ENCODE peak calls at places on chromosomes 1 and 21, in nine cellular contexts. O, L, X, F, Z, S, M, Q and E are unnamed samples.

GRCh38 chr1:3763351-3764125 is 9.0 kb upstream of the SMIM1 start:
- DNase-seq in X (no peak), Q (no peak), M (no peak), F (no peak), L (no peak), S (no peak), Z (no peak), O (no peak), E (no peak)

GRCh38 chr1:109470245-109470644 is 3.9 kb downstream of the SYPL2 start:
- DNase-seq in L (no peak), O (no peak), Q (no peak), S (no peak), F (no peak), Z (no peak), M (no peak), X (no peak), E (no peak)

GRCh38 chr1:226579781-226580323 is 31.3 kb downstream of the STUM start:
- DNase-seq in L (no peak), Q (no peak), O (no peak), M (no peak), S (no peak), Z (no peak), X (no peak), F (no peak), E (no peak)

GRCh38 chr1:53145942-53146708 is 3.7 kb upstream of the SLC1A7 start:
- DNase-seq in Z (no peak), O (peak; percentile 99), M (no peak), Q (peak; percentile 94), L (peak; percentile 96), F (no peak), S (peak; percentile 68), X (no peak), E (peak; percentile 99)

GRCh38 chr1:22975694-22976093 is 3.0 kb upstream of the LACTBL1 start:
- DNase-seq in M (no peak), Z (no peak), X (peak; percentile 29), L (no peak), Q (no peak), F (no peak), S (no peak), O (peak; percentile 39), E (peak; percentile 57)

GRCh38 chr1:161398900-161399256 is 31.2 kb upstream of the CFAP126 start:
- DNase-seq in X (no peak), S (no peak), O (no peak), Q (no peak), L (no peak), F (no peak), M (no peak), Z (no peak), E (no peak)

GRCh38 chr1:225447649-225448048 is 19.8 kb upstream of the LBR start:
- DNase-seq in Q (no peak), L (no peak), O (no peak), X (no peak), F (no peak), Z (no peak), S (no peak), M (no peak), E (peak; percentile 58)

GRCh38 chr1:107896946-107897345 is 68.0 kb downstream of the VAV3 start:
- DNase-seq in Q (no peak), O (no peak), Z (peak; percentile 79), M (no peak), X (peak; percentile 73), L (no peak), F (no peak), S (no peak), E (no peak)

GRCh38 chr1:230518511-230518910 is 92.4 kb upstream of the PGBD5 start:
- DNase-seq in M (peak; percentile 71), Z (no peak), F (no peak), L (no peak), O (no peak), X (no peak), Q (no peak), S (no peak), E (no peak)

GRCh38 chr1:215082532-215083407 is at the start of gene KCNK2:
- DNase-seq in F (no peak), X (no peak), M (peak; percentile 75), Q (peak; percentile 29), L (peak; percentile 7), O (peak; percentile 28), S (no peak), Z (no peak), E (peak; percentile 78)

GRCh38 chr1:82813351-82813750 is 1012.6 kb downstream of the ADGRL2 start:
- DNase-seq in Z (no peak), M (no peak), S (no peak), F (no peak), O (no peak), X (no peak), L (no peak), Q (no peak), E (no peak)

GRCh38 chr1:204894031-204894430 is 23.4 kb downstream of the NFASC start:
- DNase-seq in X (no peak), S (no peak), O (peak; percentile 37), F (no peak), L (no peak), Z (no peak), Q (no peak), M (no peak), E (peak; percentile 62)

GRCh38 chr21:43866659-43867331 is 1.8 kb downstream of the AGPAT3 start:
- DNase-seq in Z (no peak), M (no peak), F (peak; percentile 85), O (peak; percentile 46), Q (peak; percentile 80), S (no peak), X (no peak), L (no peak), E (no peak)

GRCh38 chr1:201254625-201255469 is 28.5 kb upstream of the PKP1 start:
- DNase-seq in Q (peak; percentile 69), O (peak; percentile 98), Z (peak; percentile 50), F (peak; percentile 57), S (peak; percentile 27), L (peak; percentile 77), M (peak; percentile 71), X (peak; percentile 78), E (peak; percentile 48)

GRCh38 chr1:212667223-212668139 is 32.2 kb downstream of the BATF3 start:
- DNase-seq in L (peak; percentile 70), Q (peak; percentile 64), S (peak; percentile 10), M (peak; percentile 39), F (no peak), O (peak; percentile 98), Z (peak; percentile 35), X (peak; percentile 77), E (peak; percentile 98)

GRCh38 chr1:185297986-185298385 is 19.1 kb downstream of the IVNS1ABP start:
- DNase-seq in M (no peak), Z (no peak), X (no peak), F (no peak), S (no peak), O (no peak), L (no peak), Q (no peak), E (peak; percentile 37)

GRCh38 chr1:231522931-231523642 is 5.4 kb upstream of the TSNAX start:
- DNase-seq in M (no peak), F (no peak), L (no peak), O (no peak), Z (no peak), X (no peak), S (no peak), Q (no peak), E (no peak)
- H3K9me2 ChIP-seq in M (no peaks in the 10 kb centered on the region), F (no peaks in the 10 kb centered on the region), L (no peaks in the 10 kb centered on the region), O (no peaks in the 10 kb centered on the region), Z (no peaks in the 10 kb centered on the region), X (no peaks in the 10 kb centered on the region), S (no peaks in the 10 kb centered on the region), Q (no peaks in the 10 kb centered on the region), E (no peaks in the 10 kb centered on the region)

GRCh38 chr1:196567238-196567637 is 41.0 kb downstream of the KCNT2 start:
- DNase-seq in O (no peak), Q (no peak), F (no peak), L (no peak), M (no peak), Z (no peak), X (no peak), S (no peak), E (no peak)

GRCh38 chr1:196577386-196577785 is 30.9 kb downstream of the KCNT2 start:
- DNase-seq in Q (no peak), L (no peak), M (peak; percentile 64), S (no peak), Z (no peak), F (no peak), X (no peak), O (no peak), E (no peak)

DNA sequence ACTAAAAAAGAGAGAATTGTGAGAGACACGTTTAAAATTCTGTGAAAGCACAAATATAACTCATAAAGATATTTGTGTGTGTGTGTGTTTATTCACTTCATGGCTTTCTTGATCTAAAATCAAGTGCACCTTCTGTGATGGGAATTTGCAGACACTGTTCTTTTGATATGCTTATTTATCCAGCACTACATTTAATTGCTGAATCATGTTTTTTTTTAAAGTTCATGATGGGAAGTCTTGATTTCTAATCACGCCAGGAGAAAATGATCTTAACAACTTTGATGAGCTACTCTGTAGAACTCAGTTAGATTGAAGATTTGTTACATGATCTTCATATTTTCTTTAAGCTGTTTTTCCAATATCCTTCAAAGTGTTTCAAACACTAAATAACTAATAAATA is 35.0 kb downstream of the KCNT2 start:
- DNase-seq in O (no peak), X (no peak), M (no peak), L (no peak), Z (no peak), S (no peak), Q (no peak), F (no peak), E (no peak)
- H3K9me2 ChIP-seq in O (no peaks in the 10 kb centered on the region), X (no peaks in the 10 kb centered on the region), M (peaks cover 6% of the 10 kb centered on the region), L (no peaks in the 10 kb centered on the region), Z (no peaks in the 10 kb centered on the region), S (no peaks in the 10 kb centered on the region), Q (no peaks in the 10 kb centered on the region), F (no peaks in the 10 kb centered on the region), E (no peaks in the 10 kb centered on the region)

DNA sequence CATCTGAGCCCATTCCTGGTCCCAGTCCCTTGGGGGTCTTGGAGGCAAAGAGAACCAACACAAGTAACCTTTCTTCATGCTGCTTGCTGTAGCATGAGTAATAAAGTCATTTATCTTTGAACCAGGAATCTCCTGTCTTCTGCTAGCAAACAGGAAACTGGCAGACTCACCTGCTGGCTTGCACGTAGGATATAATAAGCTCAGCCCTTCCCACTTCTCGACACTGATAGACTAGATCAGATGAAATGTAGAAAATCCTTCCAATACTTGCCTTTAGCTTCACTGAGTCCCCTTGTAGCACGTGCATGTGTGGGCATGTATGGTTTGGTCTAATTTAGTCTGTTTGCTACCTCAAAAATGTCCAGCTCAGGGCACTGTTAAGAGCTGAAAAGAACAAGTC is 6.5 kb upstream of the TFF2 start:
- DNase-seq in O (no peak), L (no peak), X (no peak), S (no peak), M (no peak), Q (no peak), F (no peak), Z (no peak), E (no peak)
- H3K9me2 ChIP-seq in O (no peaks in the 10 kb centered on the region), L (no peaks in the 10 kb centered on the region), X (no peaks in the 10 kb centered on the region), S (no peaks in the 10 kb centered on the region), M (peaks cover 9% of the 10 kb centered on the region), Q (no peaks in the 10 kb centered on the region), F (no peaks in the 10 kb centered on the region), Z (no peaks in the 10 kb centered on the region), E (no peaks in the 10 kb centered on the region)

DNA sequence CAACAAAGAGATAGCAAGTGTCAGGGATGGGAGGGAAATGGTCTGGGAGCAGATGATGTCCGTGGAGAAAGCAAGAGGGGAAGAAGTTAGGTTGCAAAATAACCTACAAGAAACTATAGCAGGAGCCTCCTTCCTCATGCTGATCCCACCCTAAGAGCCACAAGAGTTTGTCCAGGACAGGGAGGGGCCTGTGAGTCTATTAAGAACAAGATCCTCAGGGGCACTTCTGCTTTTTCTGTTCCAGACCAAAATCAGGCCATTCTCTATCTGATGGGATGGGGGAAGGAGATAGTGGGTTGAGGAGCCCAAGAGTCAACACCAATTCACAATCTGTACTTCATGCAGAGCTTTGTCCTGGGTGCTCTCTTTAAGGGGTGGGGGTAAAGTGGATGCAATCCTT is 7.7 kb upstream of the ATP1A4 start:
- DNase-seq in S (no peak), L (no peak), F (no peak), Z (no peak), O (no peak), Q (no peak), M (no peak), X (no peak), E (no peak)
- H3K9me2 ChIP-seq in S (no peaks in the 10 kb centered on the region), L (no peaks in the 10 kb centered on the region), F (no peaks in the 10 kb centered on the region), Z (no peaks in the 10 kb centered on the region), O (no peaks in the 10 kb centered on the region), Q (no peaks in the 10 kb centered on the region), M (no peaks in the 10 kb centered on the region), X (no peaks in the 10 kb centered on the region), E (no peaks in the 10 kb centered on the region)